ENCODE peak calls at places on chromosomes 16 and 17, in five cellular contexts. One of them, this sample, is unnamed.

GRCh38 chr16:13138528-13138927 is 237.1 kb downstream of the SHISA9 start:
- DNase-seq in lower lobe of right lung: no peak
- DNase-seq in AG04450: no peak
- DNase-seq in CD4-positive, alpha-beta memory T cell: no peak
- DNase-seq in HCT116: no peak
- DNase-seq in this sample: no peak

GRCh38 chr17:34166394-34166793 is 88.7 kb upstream of the CCL2 start:
- DNase-seq in lower lobe of right lung: no peak
- DNase-seq in AG04450: no peak
- DNase-seq in CD4-positive, alpha-beta memory T cell: no peak
- DNase-seq in HCT116: no peak
- DNase-seq in this sample: no peak

GRCh38 chr16:65667013-65667578 is 545.2 kb upstream of the CDH11 start:
- DNase-seq in lower lobe of right lung: no peak
- DNase-seq in AG04450: no peak
- DNase-seq in CD4-positive, alpha-beta memory T cell: no peak
- DNase-seq in HCT116: no peak
- DNase-seq in this sample: no peak

GRCh38 chr16:376817-377418 is 4.9 kb downstream of the PGAP6 start:
- DNase-seq in lower lobe of right lung: no peak
- DNase-seq in AG04450: no peak
- DNase-seq in CD4-positive, alpha-beta memory T cell: no peak
- DNase-seq in HCT116: no peak
- DNase-seq in this sample: no peak

GRCh38 chr17:32878211-32878610 is 1.3 kb upstream of the MYO1D start:
- DNase-seq in lower lobe of right lung: peak; percentile 75
- DNase-seq in AG04450: no peak
- DNase-seq in CD4-positive, alpha-beta memory T cell: no peak
- DNase-seq in HCT116: no peak
- DNase-seq in this sample: peak; percentile 68

GRCh38 chr17:62916684-62917571 is 49.1 kb upstream of the TANC2 start:
- DNase-seq in lower lobe of right lung: no peak
- DNase-seq in AG04450: no peak
- DNase-seq in CD4-positive, alpha-beta memory T cell: no peak
- DNase-seq in HCT116: no peak
- DNase-seq in this sample: no peak

GRCh38 chr17:12088035-12088434 is 67.4 kb downstream of the MAP2K4 start:
- DNase-seq in lower lobe of right lung: no peak
- DNase-seq in AG04450: no peak
- DNase-seq in CD4-positive, alpha-beta memory T cell: no peak
- DNase-seq in HCT116: no peak
- DNase-seq in this sample: no peak

GRCh38 chr17:27985736-27986394 is 56.6 kb upstream of the NLK start:
- DNase-seq in lower lobe of right lung: no peak
- DNase-seq in AG04450: no peak
- DNase-seq in CD4-positive, alpha-beta memory T cell: no peak
- DNase-seq in HCT116: no peak
- DNase-seq in this sample: no peak

GRCh38 chr17:44546711-44547606 is 10.3 kb upstream of the FZD2 start:
- DNase-seq in lower lobe of right lung: no peak
- DNase-seq in AG04450: no peak
- DNase-seq in CD4-positive, alpha-beta memory T cell: no peak
- DNase-seq in HCT116: no peak
- DNase-seq in this sample: no peak

GRCh38 chr16:82832861-82833260 is 206.1 kb downstream of the CDH13 start:
- DNase-seq in lower lobe of right lung: no peak
- DNase-seq in AG04450: peak; percentile 29
- DNase-seq in CD4-positive, alpha-beta memory T cell: no peak
- DNase-seq in HCT116: no peak
- DNase-seq in this sample: no peak

GRCh38 chr17:5821057-5821456 is 236.7 kb upstream of the NLRP1 start:
- DNase-seq in lower lobe of right lung: no peak
- DNase-seq in AG04450: no peak
- DNase-seq in CD4-positive, alpha-beta memory T cell: no peak
- DNase-seq in HCT116: no peak
- DNase-seq in this sample: no peak

GRCh38 chr16:71771571-71771970 is 37.1 kb downstream of the AP1G1 start:
- DNase-seq in lower lobe of right lung: no peak
- DNase-seq in AG04450: no peak
- DNase-seq in CD4-positive, alpha-beta memory T cell: no peak
- DNase-seq in HCT116: no peak
- DNase-seq in this sample: no peak

DNA sequence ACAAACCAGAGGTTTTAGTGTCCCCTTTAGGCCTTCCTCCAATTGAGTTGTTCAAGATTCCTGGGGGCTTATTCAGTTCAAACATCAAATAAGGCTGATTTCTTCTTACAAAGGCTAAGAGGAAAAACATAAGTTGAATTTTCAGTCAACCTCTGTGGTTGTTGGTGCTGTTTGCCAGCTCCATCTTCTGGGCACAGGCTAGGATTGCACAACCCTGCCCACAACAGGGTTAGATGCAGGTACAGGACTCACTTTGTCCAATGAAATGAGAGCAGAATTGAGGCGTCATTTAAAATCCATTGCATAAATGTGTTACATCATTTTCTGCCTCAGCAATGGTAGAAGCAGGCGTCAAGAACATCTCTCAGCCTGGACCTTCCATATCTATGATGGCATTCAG is 173.3 kb downstream of the PMP22 start:
- DNase-seq in lower lobe of right lung: no peak
- DNase-seq in AG04450: no peak
- DNase-seq in CD4-positive, alpha-beta memory T cell: no peak
- DNase-seq in HCT116: peak; percentile 3
- DNase-seq in this sample: no peak
- H3K4me3 ChIP-seq in lower lobe of right lung: no peak overlapping the region
- H3K4me3 ChIP-seq in AG04450: no peak overlapping the region
- H3K4me3 ChIP-seq in CD4-positive, alpha-beta memory T cell: no peak overlapping the region
- H3K4me3 ChIP-seq in HCT116: no peak overlapping the region
- H3K4me3 ChIP-seq in this sample: no peak overlapping the region

DNA sequence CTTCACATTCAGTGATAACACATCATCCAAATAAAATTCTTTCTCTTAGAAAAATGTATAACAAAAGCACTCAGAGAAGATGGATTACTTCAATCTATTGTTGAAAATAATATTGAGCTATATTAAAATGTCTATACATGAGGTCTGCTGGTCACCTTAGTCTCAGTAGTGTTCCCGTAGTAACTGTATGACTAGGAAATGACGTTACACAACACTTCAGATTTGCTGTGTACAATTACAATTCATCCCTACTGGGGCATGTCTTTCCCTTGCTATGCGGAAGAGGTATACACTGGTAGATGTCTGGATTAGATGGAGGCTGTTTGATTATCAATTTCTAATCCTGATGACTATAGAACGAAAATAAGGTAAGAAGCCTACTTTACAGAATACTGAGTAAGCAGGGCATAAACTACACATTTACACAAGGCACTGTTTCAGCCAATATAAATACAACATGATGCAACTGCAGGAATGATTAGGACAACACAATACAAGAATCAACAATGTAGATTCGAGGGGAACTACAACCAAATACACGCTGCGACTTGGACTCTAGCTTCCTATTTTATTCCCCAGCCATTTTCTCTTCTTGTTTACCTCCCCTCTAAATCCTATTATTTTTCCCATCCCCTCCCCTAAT is 982.5 kb upstream of the CDH8 start:
- DNase-seq in lower lobe of right lung: no peak
- DNase-seq in AG04450: no peak
- DNase-seq in CD4-positive, alpha-beta memory T cell: no peak
- DNase-seq in HCT116: no peak
- DNase-seq in this sample: no peak
- H3K9me3 ChIP-seq in lower lobe of right lung: no peaks in the 10 kb centered on the region
- H3K9me3 ChIP-seq in AG04450: no peaks in the 10 kb centered on the region
- H3K9me3 ChIP-seq in CD4-positive, alpha-beta memory T cell: no peaks in the 10 kb centered on the region
- H3K9me3 ChIP-seq in HCT116: no peaks in the 10 kb centered on the region
- H3K9me3 ChIP-seq in this sample: no peaks in the 10 kb centered on the region

DNA sequence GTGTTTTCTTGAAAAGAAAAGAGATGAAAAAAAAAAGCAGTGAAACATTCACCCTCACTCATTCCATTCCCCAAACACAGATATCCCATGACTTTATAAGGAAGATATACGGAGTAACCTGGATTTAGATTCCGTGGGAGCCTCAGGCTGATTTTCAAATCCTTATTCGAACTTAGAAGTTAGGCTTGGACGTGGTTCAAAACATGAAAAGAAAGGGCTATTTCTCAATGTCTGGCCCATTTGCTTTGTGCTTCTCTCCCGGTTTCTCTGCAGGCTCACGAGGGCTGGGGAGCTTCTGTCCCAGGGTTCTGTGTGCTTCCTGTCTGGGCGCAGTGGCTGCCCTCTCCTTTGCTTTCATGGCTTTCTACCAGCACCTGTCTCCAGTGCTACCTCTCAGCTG is 33.9 kb downstream of the CUEDC1 start:
- DNase-seq in lower lobe of right lung: no peak
- DNase-seq in AG04450: no peak
- DNase-seq in CD4-positive, alpha-beta memory T cell: no peak
- DNase-seq in HCT116: no peak
- DNase-seq in this sample: no peak
- H3K27ac ChIP-seq in lower lobe of right lung: peak overlapping the region; percentile 73
- H3K27ac ChIP-seq in AG04450: peak overlapping the region; percentile 40
- H3K27ac ChIP-seq in CD4-positive, alpha-beta memory T cell: no peak overlapping the region
- H3K27ac ChIP-seq in HCT116: no peak overlapping the region
- H3K27ac ChIP-seq in this sample: no peak overlapping the region

GRCh38 chr17:82358467-82359350 is at the start of gene TEX19:
- DNase-seq in lower lobe of right lung: no peak
- DNase-seq in AG04450: no peak
- DNase-seq in CD4-positive, alpha-beta memory T cell: no peak
- DNase-seq in HCT116: no peak
- DNase-seq in this sample: no peak
- H3K4me3 ChIP-seq in lower lobe of right lung: no peak within 1 kb of the TSS
- H3K4me3 ChIP-seq in AG04450: no peak within 1 kb of the TSS
- H3K4me3 ChIP-seq in CD4-positive, alpha-beta memory T cell: no peak within 1 kb of the TSS
- H3K4me3 ChIP-seq in HCT116: no peak within 1 kb of the TSS
- H3K4me3 ChIP-seq in this sample: no peak within 1 kb of the TSS